ENCODE peak calls at places on chromosomes 4 and X, in six cellular contexts. U is upper lobe of left lung, D is A549, Y is tibial nerve, N is K562, T is sigmoid colon. Q is an unnamed sample.
A peak's percentile ranks its signal among the peaks of the same experiment; 100 is the strongest.

GRCh38 chr4:177251237-177251636 is 58.4 kb upstream of the NEIL3 start:
- DNase-seq in U (no peak), D (no peak), Y (no peak), N (no peak), T (no peak), Q (peak; percentile 15)

GRCh38 chr4:6910960-6911874 is 1.6 kb downstream of the TBC1D14 start:
- DNase-seq in U (no peak), D (no peak), Y (no peak), N (no peak), T (peak; percentile 54), Q (no peak)

GRCh38 chr4:27186710-27187109 is 326.1 kb downstream of the STIM2 start:
- DNase-seq in U (no peak), D (no peak), Y (no peak), N (no peak), T (no peak), Q (no peak)

GRCh38 chr4:41678086-41678485 is 70.4 kb downstream of the PHOX2B start:
- DNase-seq in U (no peak), D (no peak), Y (no peak), N (no peak), T (no peak), Q (no peak)

GRCh38 chr4:15414601-15415091 is 13.2 kb upstream of the C1QTNF7 start:
- DNase-seq in U (no peak), D (no peak), Y (no peak), N (no peak), T (no peak), Q (no peak)

GRCh38 chr4:159206427-159206871 is 103.6 kb downstream of the RAPGEF2 start:
- DNase-seq in U (no peak), D (no peak), Y (no peak), N (no peak), T (no peak), Q (no peak)

GRCh38 chr4:147019061-147019460 is 73.4 kb upstream of the TTC29 start:
- DNase-seq in U (peak; percentile 69), D (peak; percentile 12), Y (peak; percentile 92), N (peak; percentile 43), T (peak; percentile 71), Q (peak; percentile 59)

GRCh38 chr4:48109413-48110263 is 24.4 kb downstream of the TXK start:
- DNase-seq in U (no peak), D (peak; percentile 33), Y (no peak), N (peak; percentile 48), T (no peak), Q (no peak)

GRCh38 chr4:26325191-26325590 is 4.4 kb downstream of the RBPJ start:
- DNase-seq in U (no peak), D (no peak), Y (no peak), N (no peak), T (no peak), Q (no peak)

GRCh38 chrX:9885150-9885549 is 82.0 kb upstream of the CLDN34 start:
- DNase-seq in U (peak; percentile 82), D (peak; percentile 58), Y (peak; percentile 9), N (peak; percentile 56), T (no peak), Q (peak; percentile 64)

GRCh38 chrX:21907250-21907649 is 33.3 kb upstream of the SMS start:
- DNase-seq in U (no peak), D (no peak), Y (no peak), N (no peak), T (no peak), Q (no peak)

GRCh38 chr4:100100985-100101384 is 89.3 kb downstream of the DDIT4L start:
- DNase-seq in U (no peak), D (no peak), Y (no peak), N (no peak), T (no peak), Q (no peak)

GRCh38 chr4:88017516-88018302 is 10.3 kb downstream of the PKD2 start:
- DNase-seq in U (no peak), D (peak; percentile 26), Y (peak; percentile 52), N (no peak), T (peak; percentile 71), Q (no peak)

GRCh38 chr4:61003301-61003700 is 196.8 kb upstream of the ADGRL3 start:
- DNase-seq in U (no peak), D (no peak), Y (no peak), N (no peak), T (no peak), Q (no peak)

GRCh38 chrX:110532527-110532926 is 173.9 kb downstream of the RTL9 start:
- DNase-seq in U (no peak), D (no peak), Y (no peak), N (no peak), T (no peak), Q (no peak)

GRCh38 chrX:24877854-24878650 is 137.7 kb downstream of the ARX start:
- DNase-seq in U (no peak), D (peak; percentile 7), Y (no peak), N (no peak), T (no peak), Q (no peak)

GRCh38 chr4:70651864-70652506 is 14.3 kb downstream of the JCHAIN start:
- DNase-seq in U (no peak), D (peak; percentile 15), Y (no peak), N (peak; percentile 24), T (no peak), Q (no peak)

GRCh38 chr4:182938213-182938645 is 21.0 kb upstream of the DCTD start:
- DNase-seq in U (peak; percentile 77), D (peak; percentile 58), Y (peak; percentile 78), N (peak; percentile 77), T (peak; percentile 77), Q (peak; percentile 78)

GRCh38 chr4:99668472-99668871 is 10.8 kb upstream of the C4orf54 start:
- DNase-seq in U (no peak), D (no peak), Y (no peak), N (no peak), T (no peak), Q (no peak)

DNA sequence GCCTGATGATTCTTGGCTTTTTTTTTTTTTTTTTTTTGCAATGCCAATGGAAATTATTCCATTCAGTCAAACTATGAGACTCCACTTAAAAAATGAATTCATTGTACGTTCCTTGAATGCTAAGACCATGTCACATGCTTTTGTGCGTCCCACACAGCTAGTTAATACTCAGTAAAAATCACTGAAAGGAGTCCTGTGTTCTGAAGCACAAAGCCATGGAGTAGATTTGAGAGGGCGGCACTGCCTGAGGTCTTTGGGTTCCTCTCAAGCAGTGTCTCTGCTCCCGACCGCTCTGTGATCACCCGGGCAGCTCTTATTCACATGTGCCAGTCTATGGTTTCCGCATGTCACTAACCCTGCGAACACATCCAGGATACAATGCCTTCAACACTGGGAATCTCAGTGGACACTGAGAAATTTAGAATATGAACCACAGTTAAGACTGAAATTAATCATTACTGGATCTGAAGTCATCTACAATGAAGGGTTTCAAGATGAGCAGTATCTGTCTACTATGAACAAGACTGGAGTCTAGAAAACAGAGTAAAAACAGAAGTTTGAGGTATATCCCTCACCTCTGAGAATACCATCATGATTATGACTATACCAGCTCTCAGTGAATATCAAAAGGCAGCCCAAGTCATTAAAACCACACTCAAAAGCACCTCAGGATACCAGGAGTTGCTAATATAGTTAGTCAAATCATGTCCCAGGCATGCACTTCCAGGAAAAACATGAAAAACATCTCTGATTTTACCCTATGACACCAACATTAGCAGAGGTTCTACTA is 193.0 kb downstream of the MGST2 start:
- DNase-seq in U (no peak), D (no peak), Y (no peak), N (no peak), T (no peak), Q (no peak)
- H3K4me1 ChIP-seq in U (peaks cover 12% of the 10 kb centered on the region), D (peaks cover 5% of the 10 kb centered on the region), Y (no peaks in the 10 kb centered on the region), N (no peaks in the 10 kb centered on the region), T (no peaks in the 10 kb centered on the region), Q (peaks cover 10% of the 10 kb centered on the region)

GRCh38 chr4:40058854-40059253 is 2.2 kb downstream of the N4BP2 start:
- DNase-seq in U (no peak), D (no peak), Y (no peak), N (no peak), T (no peak), Q (no peak)

GRCh38 chr4:40058121-40058520 is 1.5 kb downstream of the N4BP2 start:
- DNase-seq in U (no peak), D (no peak), Y (no peak), N (peak; percentile 19), T (no peak), Q (no peak)

GRCh38 chr4:40055873-40056721 is 553 bp upstream of the N4BP2 start:
- DNase-seq in U (peak; percentile 59), D (peak; percentile 44), Y (peak; percentile 51), N (peak; percentile 68), T (peak; percentile 84), Q (peak; percentile 75)

GRCh38 chr4:40056722-40057539 is at the start of gene N4BP2:
- DNase-seq in U (peak; percentile 91), D (peak; percentile 59), Y (peak; percentile 52), N (peak; percentile 85), T (peak; percentile 89), Q (peak; percentile 82)

GRCh38 chr4:40057540-40058091 is 966 bp downstream of the N4BP2 start:
- DNase-seq in U (peak; percentile 92), D (peak; percentile 95), Y (peak; percentile 76), N (peak; percentile 93), T (peak; percentile 92), Q (peak; percentile 85)
- TF ChIP-seq POLR2A in U (no peak), D (no peak), Y (peak; percentile 45), N (peak; percentile 77), T (no peak), Q (peak; percentile 59)

DNA sequence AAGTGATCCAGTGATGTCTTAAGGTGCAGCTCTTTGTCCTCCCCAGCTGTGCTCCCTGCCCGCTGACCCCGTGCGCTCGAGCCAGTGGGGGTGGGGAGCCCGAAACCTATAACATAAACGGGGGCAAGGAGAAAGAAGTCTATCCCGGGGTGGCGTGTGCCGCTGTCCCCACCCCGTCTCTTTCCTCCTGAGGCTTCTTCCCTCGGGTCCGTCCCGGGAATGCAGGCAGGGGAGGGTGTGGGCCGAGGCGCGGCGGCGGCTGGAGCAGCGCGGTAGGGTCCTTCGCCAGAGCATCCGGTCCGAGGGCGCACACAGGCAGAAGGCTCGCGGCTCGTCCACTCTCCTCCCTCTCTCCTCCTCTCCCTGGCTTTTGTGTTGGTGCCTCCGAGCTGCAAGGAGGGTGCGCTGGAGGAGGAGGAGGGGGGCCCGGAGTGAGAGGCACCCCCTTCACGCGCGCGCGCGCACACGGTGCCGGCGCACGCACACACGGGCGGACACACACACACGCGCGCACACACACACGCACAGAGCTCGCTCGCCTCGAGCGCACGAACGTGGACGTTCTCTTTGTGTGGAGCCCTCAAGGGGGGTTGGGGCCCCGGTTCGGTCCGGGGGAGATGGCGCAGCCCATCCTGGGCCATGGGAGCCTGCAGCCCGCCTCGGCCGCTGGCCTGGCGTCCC is at the start of gene RAB33A:
- DNase-seq in U (no peak), D (no peak), Y (no peak), N (no peak), T (peak; percentile 65), Q (peak; percentile 13)
- TF ChIP-seq EP300 in U (no peak), D (no peak), Y (no peak), N (no peak), T (no peak), Q (no peak)

GRCh38 chrX:19625612-19626011 is 110.3 kb upstream of the MAP3K15 start:
- DNase-seq in U (peak; percentile 24), D (no peak), Y (no peak), N (no peak), T (no peak), Q (peak; percentile 25)

GRCh38 chrX:19628006-19628575 is 112.8 kb upstream of the MAP3K15 start:
- DNase-seq in U (no peak), D (no peak), Y (no peak), N (no peak), T (no peak), Q (peak; percentile 39)

GRCh38 chrX:19626230-19626629 is 110.9 kb upstream of the MAP3K15 start:
- DNase-seq in U (no peak), D (no peak), Y (no peak), N (no peak), T (no peak), Q (no peak)

GRCh38 chrX:19627533-19627932 is 112.2 kb upstream of the MAP3K15 start:
- DNase-seq in U (no peak), D (no peak), Y (no peak), N (no peak), T (no peak), Q (no peak)

GRCh38 chrX:19627081-19627480 is 111.8 kb upstream of the MAP3K15 start:
- DNase-seq in U (no peak), D (no peak), Y (no peak), N (no peak), T (no peak), Q (no peak)
- H3K4me1 ChIP-seq in U (peaks cover 8% of the 10 kb centered on the region), D (peaks cover 42% of the 10 kb centered on the region), Y (no peaks in the 10 kb centered on the region), N (no peaks in the 10 kb centered on the region), T (no peaks in the 10 kb centered on the region), Q (peaks cover 4% of the 10 kb centered on the region)

Q was measured in transverse colon.